ENCODE peak calls at places on chromosomes 1 and 21, in five cellular contexts. One of them, this sample, is unnamed.

GRCh38 chr1:80384037-80384830 is 1377.7 kb upstream of the ADGRL4 start:
- DNase-seq in fibroblast of lung: peak; percentile 28
- DNase-seq in AG09309: no peak
- DNase-seq in cardiac fibroblast: peak; percentile 52
- DNase-seq in Peyer's patch: no peak
- DNase-seq in this sample: no peak

GRCh38 chr1:109425391-109425790 is 857 bp downstream of the PSMA5 start:
- DNase-seq in fibroblast of lung: peak; percentile 14
- DNase-seq in cardiac fibroblast: peak; percentile 31
- DNase-seq in Peyer's patch: no peak
- DNase-seq in AG09309: no peak
- DNase-seq in this sample: no peak

GRCh38 chr1:58836396-58836795 is 52.5 kb upstream of the JUN start:
- DNase-seq in cardiac fibroblast: no peak
- DNase-seq in Peyer's patch: no peak
- DNase-seq in fibroblast of lung: no peak
- DNase-seq in AG09309: no peak
- DNase-seq in this sample: no peak

GRCh38 chr1:230067441-230067870 is 418 bp downstream of the GALNT2 start:
- DNase-seq in AG09309: no peak
- DNase-seq in Peyer's patch: peak; percentile 65
- DNase-seq in cardiac fibroblast: peak; percentile 59
- DNase-seq in fibroblast of lung: peak; percentile 49
- DNase-seq in this sample: no peak

GRCh38 chr1:26296340-26297056 is 9.9 kb downstream of the UBXN11 start:
- DNase-seq in Peyer's patch: no peak
- DNase-seq in fibroblast of lung: no peak
- DNase-seq in cardiac fibroblast: no peak
- DNase-seq in AG09309: no peak
- DNase-seq in this sample: no peak

GRCh38 chr21:16460936-16461335 is 731.2 kb downstream of the USP25 start:
- DNase-seq in AG09309: no peak
- DNase-seq in Peyer's patch: no peak
- DNase-seq in fibroblast of lung: no peak
- DNase-seq in cardiac fibroblast: no peak
- DNase-seq in this sample: no peak

GRCh38 chr21:34336756-34337391 is 26.9 kb upstream of the KCNE2 start:
- DNase-seq in cardiac fibroblast: peak; percentile 72
- DNase-seq in Peyer's patch: no peak
- DNase-seq in AG09309: no peak
- DNase-seq in fibroblast of lung: peak; percentile 25
- DNase-seq in this sample: no peak

GRCh38 chr1:76576876-76577817 is 290.1 kb upstream of the ST6GALNAC5 start:
- DNase-seq in AG09309: no peak
- DNase-seq in cardiac fibroblast: no peak
- DNase-seq in fibroblast of lung: no peak
- DNase-seq in Peyer's patch: no peak
- DNase-seq in this sample: no peak

GRCh38 chr1:15394261-15394543 is 15.5 kb upstream of the EFHD2 start:
- DNase-seq in fibroblast of lung: no peak
- DNase-seq in cardiac fibroblast: no peak
- DNase-seq in Peyer's patch: no peak
- DNase-seq in AG09309: no peak
- DNase-seq in this sample: no peak

GRCh38 chr1:94654919-94655318 is 113.4 kb upstream of the F3 start:
- DNase-seq in fibroblast of lung: no peak
- DNase-seq in cardiac fibroblast: no peak
- DNase-seq in Peyer's patch: no peak
- DNase-seq in AG09309: no peak
- DNase-seq in this sample: no peak

GRCh38 chr1:31032266-31032665 is 33.3 kb downstream of the PUM1 start:
- DNase-seq in Peyer's patch: no peak
- DNase-seq in AG09309: no peak
- DNase-seq in fibroblast of lung: no peak
- DNase-seq in cardiac fibroblast: no peak
- DNase-seq in this sample: no peak

GRCh38 chr1:94772230-94772641 is 47.9 kb upstream of the SLC44A3 start:
- DNase-seq in AG09309: no peak
- DNase-seq in cardiac fibroblast: peak; percentile 81
- DNase-seq in fibroblast of lung: peak; percentile 72
- DNase-seq in Peyer's patch: no peak
- DNase-seq in this sample: no peak

GRCh38 chr1:3814065-3814464 is 17.8 kb upstream of the LRRC47 start:
- DNase-seq in fibroblast of lung: no peak
- DNase-seq in AG09309: no peak
- DNase-seq in cardiac fibroblast: no peak
- DNase-seq in Peyer's patch: no peak
- DNase-seq in this sample: no peak

GRCh38 chr1:2937805-2938204 is 83.5 kb upstream of the ACTRT2 start:
- DNase-seq in Peyer's patch: no peak
- DNase-seq in AG09309: no peak
- DNase-seq in fibroblast of lung: no peak
- DNase-seq in cardiac fibroblast: no peak
- DNase-seq in this sample: no peak

GRCh38 chr1:6365047-6365446 is 28.5 kb downstream of the ACOT7 start:
- DNase-seq in cardiac fibroblast: no peak
- DNase-seq in AG09309: no peak
- DNase-seq in fibroblast of lung: no peak
- DNase-seq in Peyer's patch: no peak
- DNase-seq in this sample: no peak

GRCh38 chr21:15986277-15986676 is 256.5 kb downstream of the USP25 start:
- DNase-seq in fibroblast of lung: peak; percentile 93
- DNase-seq in AG09309: no peak
- DNase-seq in Peyer's patch: no peak
- DNase-seq in cardiac fibroblast: no peak
- DNase-seq in this sample: no peak

GRCh38 chr1:78560811-78561210 is 59.4 kb upstream of the IFI44L start:
- DNase-seq in cardiac fibroblast: peak; percentile 41
- DNase-seq in AG09309: no peak
- DNase-seq in Peyer's patch: no peak
- DNase-seq in fibroblast of lung: no peak
- DNase-seq in this sample: no peak

GRCh38 chr1:55234016-55234415 is 18.9 kb upstream of the USP24 start:
- DNase-seq in AG09309: peak; percentile 69
- DNase-seq in fibroblast of lung: peak; percentile 9
- DNase-seq in cardiac fibroblast: peak; percentile 76
- DNase-seq in Peyer's patch: no peak
- DNase-seq in this sample: no peak

GRCh38 chr1:1318131-1318652 is 6.3 kb downstream of the INTS11 start:
- DNase-seq in Peyer's patch: peak; percentile 69
- DNase-seq in cardiac fibroblast: peak; percentile 96
- DNase-seq in fibroblast of lung: peak; percentile 94
- DNase-seq in AG09309: peak; percentile 78
- DNase-seq in this sample: peak; percentile 94

GRCh38 chr1:187685338-187685737 is 856.6 kb downstream of the PLA2G4A start:
- DNase-seq in fibroblast of lung: peak; percentile 70
- DNase-seq in Peyer's patch: no peak
- DNase-seq in cardiac fibroblast: peak; percentile 61
- DNase-seq in AG09309: no peak
- DNase-seq in this sample: no peak

GRCh38 chr1:232644209-232644608 is 14.3 kb upstream of the SIPA1L2 start:
- DNase-seq in AG09309: no peak
- DNase-seq in Peyer's patch: no peak
- DNase-seq in fibroblast of lung: no peak
- DNase-seq in cardiac fibroblast: no peak
- DNase-seq in this sample: no peak

GRCh38 chr1:217135987-217136894 is 413.0 kb upstream of the ESRRG start:
- DNase-seq in cardiac fibroblast: no peak
- DNase-seq in fibroblast of lung: no peak
- DNase-seq in AG09309: no peak
- DNase-seq in Peyer's patch: no peak
- DNase-seq in this sample: no peak

GRCh38 chr21:43766734-43767497 is 9.2 kb downstream of the CSTB start:
- DNase-seq in Peyer's patch: no peak
- DNase-seq in cardiac fibroblast: no peak
- DNase-seq in fibroblast of lung: no peak
- DNase-seq in AG09309: no peak
- DNase-seq in this sample: no peak

GRCh38 chr1:84782311-84782771 is 92.1 kb upstream of the SSX2IP start:
- DNase-seq in Peyer's patch: peak; percentile 82
- DNase-seq in AG09309: no peak
- DNase-seq in cardiac fibroblast: peak; percentile 79
- DNase-seq in fibroblast of lung: peak; percentile 56
- DNase-seq in this sample: no peak

GRCh38 chr1:8822383-8823294 is 5.2 kb upstream of the RERE start:
- DNase-seq in cardiac fibroblast: peak; percentile 89
- DNase-seq in Peyer's patch: no peak
- DNase-seq in fibroblast of lung: peak; percentile 82
- DNase-seq in AG09309: peak; percentile 93
- DNase-seq in this sample: peak; percentile 91

GRCh38 chr1:234957330-234958065 is 171.1 kb downstream of the TOMM20 start:
- DNase-seq in fibroblast of lung: peak; percentile 98
- DNase-seq in cardiac fibroblast: peak; percentile 78
- DNase-seq in AG09309: no peak
- DNase-seq in Peyer's patch: peak; percentile 71
- DNase-seq in this sample: peak; percentile 93

GRCh38 chr1:57963545-57963944 is 539.7 kb upstream of the DAB1 start:
- DNase-seq in fibroblast of lung: no peak
- DNase-seq in AG09309: no peak
- DNase-seq in cardiac fibroblast: no peak
- DNase-seq in Peyer's patch: no peak
- DNase-seq in this sample: no peak

GRCh38 chr1:3409737-3410434 is 44.6 kb upstream of the ARHGEF16 start:
- DNase-seq in fibroblast of lung: peak; percentile 57
- DNase-seq in Peyer's patch: peak; percentile 71
- DNase-seq in AG09309: peak; percentile 32
- DNase-seq in cardiac fibroblast: peak; percentile 52
- DNase-seq in this sample: no peak

GRCh38 chr21:14120091-14120734 is 90.5 kb downstream of the LIPI start:
- DNase-seq in fibroblast of lung: no peak
- DNase-seq in cardiac fibroblast: peak; percentile 37
- DNase-seq in AG09309: no peak
- DNase-seq in Peyer's patch: no peak
- DNase-seq in this sample: peak; percentile 11

GRCh38 chr1:44655609-44656008 is 18.7 kb downstream of the TMEM53 start:
- DNase-seq in fibroblast of lung: no peak
- DNase-seq in cardiac fibroblast: peak; percentile 20
- DNase-seq in AG09309: no peak
- DNase-seq in Peyer's patch: peak; percentile 19
- DNase-seq in this sample: no peak

GRCh38 chr1:154998818-154999650 is 3.6 kb upstream of the ZBTB7B start:
- DNase-seq in Peyer's patch: peak; percentile 85
- DNase-seq in fibroblast of lung: peak; percentile 59
- DNase-seq in AG09309: no peak
- DNase-seq in cardiac fibroblast: peak; percentile 79
- DNase-seq in this sample: peak; percentile 64

DNA sequence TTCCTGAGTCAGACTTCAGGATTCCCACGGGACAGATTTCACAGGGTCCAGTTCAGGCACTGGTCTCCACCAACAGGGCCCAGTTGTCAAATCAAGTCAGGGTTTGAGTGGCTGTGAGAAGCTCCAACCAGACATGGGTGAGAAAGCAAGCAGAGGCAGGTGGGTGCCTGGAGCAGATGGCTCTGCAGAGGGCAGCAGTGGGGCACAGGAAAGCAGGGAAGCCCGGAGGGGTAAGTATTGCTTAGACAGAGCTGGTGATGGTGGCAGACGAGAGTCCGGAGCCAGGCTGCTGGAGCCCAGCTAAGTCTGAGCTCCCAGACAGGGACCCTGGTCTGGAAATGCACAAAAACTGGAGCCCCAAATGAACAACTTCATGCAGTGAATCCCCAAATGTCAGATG is 40.4 kb downstream of the RIMS3 start:
- DNase-seq in cardiac fibroblast: peak; percentile 25
- DNase-seq in Peyer's patch: peak; percentile 62
- DNase-seq in fibroblast of lung: no peak
- DNase-seq in AG09309: no peak
- DNase-seq in this sample: no peak
- TF ChIP-seq CTCF in cardiac fibroblast: peak; percentile 52
- TF ChIP-seq CTCF in Peyer's patch: no peak
- TF ChIP-seq CTCF in fibroblast of lung: peak; percentile 15
- TF ChIP-seq CTCF in AG09309: peak; percentile 59
- TF ChIP-seq CTCF in this sample: peak; percentile 28

GRCh38 chr1:67019121-67019520 is 34.8 kb downstream of the SLC35D1 start:
- DNase-seq in AG09309: no peak
- DNase-seq in cardiac fibroblast: no peak
- DNase-seq in fibroblast of lung: no peak
- DNase-seq in Peyer's patch: no peak
- DNase-seq in this sample: no peak
- TF ChIP-seq CTCF in AG09309: no peak
- TF ChIP-seq CTCF in cardiac fibroblast: no peak
- TF ChIP-seq CTCF in fibroblast of lung: no peak
- TF ChIP-seq CTCF in Peyer's patch: no peak
- TF ChIP-seq CTCF in this sample: no peak

GRCh38 chr1:178300350-178300699 is 196.4 kb downstream of the CLEC20A start:
- DNase-seq in Peyer's patch: no peak
- DNase-seq in fibroblast of lung: no peak
- DNase-seq in AG09309: no peak
- DNase-seq in cardiac fibroblast: no peak
- DNase-seq in this sample: no peak

GRCh38 chr1:178291166-178291565 is 197.3 kb downstream of the RASAL2 start:
- DNase-seq in Peyer's patch: no peak
- DNase-seq in fibroblast of lung: no peak
- DNase-seq in AG09309: no peak
- DNase-seq in cardiac fibroblast: no peak
- DNase-seq in this sample: no peak

DNA sequence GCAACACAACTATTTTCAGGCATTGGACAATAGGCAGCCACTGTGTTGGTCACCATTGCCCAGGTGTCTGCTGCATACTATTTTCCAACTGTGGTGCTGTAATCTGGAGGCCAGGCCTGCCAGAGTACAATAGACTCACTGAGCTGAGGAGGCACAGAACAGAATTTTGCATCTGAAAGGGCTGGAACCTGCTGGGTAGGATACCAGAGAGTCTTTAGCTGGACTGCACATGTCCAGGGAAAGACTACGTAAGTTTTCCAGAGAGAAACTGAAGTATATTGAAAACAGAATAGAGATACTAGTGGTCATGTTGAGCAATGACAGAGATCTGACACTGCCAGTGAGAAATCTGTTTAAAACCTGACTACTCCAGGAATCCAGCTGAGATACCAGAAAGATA is 200.8 kb downstream of the RASAL2 start:
- DNase-seq in fibroblast of lung: no peak
- DNase-seq in Peyer's patch: no peak
- DNase-seq in AG09309: no peak
- DNase-seq in cardiac fibroblast: no peak
- DNase-seq in this sample: no peak
- TF ChIP-seq CTCF in fibroblast of lung: no peak
- TF ChIP-seq CTCF in Peyer's patch: no peak
- TF ChIP-seq CTCF in AG09309: peak; percentile 2
- TF ChIP-seq CTCF in cardiac fibroblast: no peak
- TF ChIP-seq CTCF in this sample: no peak

GRCh38 chr21:41686664-41687063 is 80.2 kb downstream of the RIPK4 start:
- DNase-seq in Peyer's patch: no peak
- DNase-seq in fibroblast of lung: no peak
- DNase-seq in AG09309: no peak
- DNase-seq in cardiac fibroblast: no peak
- DNase-seq in this sample: no peak
- TF ChIP-seq CTCF in Peyer's patch: no peak
- TF ChIP-seq CTCF in fibroblast of lung: no peak
- TF ChIP-seq CTCF in AG09309: no peak
- TF ChIP-seq CTCF in cardiac fibroblast: no peak
- TF ChIP-seq CTCF in this sample: no peak

DNA sequence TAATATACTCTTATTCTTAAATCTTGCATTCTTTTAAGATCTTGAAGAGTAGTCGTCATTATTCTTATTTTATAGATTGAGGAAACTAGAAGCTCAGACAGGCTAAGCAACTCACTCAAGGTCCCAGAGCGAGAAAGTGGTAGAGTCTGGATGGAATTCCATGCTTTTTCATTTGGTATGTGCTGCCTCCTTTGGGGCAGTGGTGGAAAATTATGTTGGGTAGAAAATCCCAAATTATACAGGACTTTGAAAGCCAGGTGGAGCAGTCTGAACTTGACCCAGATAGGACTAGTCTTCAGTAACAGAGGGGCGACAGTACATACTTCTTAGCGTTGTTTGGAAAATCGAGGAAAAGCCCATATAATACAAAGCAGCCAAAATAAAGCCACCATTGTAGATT is 205.6 kb downstream of the ATG4C start:
- DNase-seq in Peyer's patch: no peak
- DNase-seq in fibroblast of lung: no peak
- DNase-seq in AG09309: no peak
- DNase-seq in cardiac fibroblast: no peak
- DNase-seq in this sample: no peak
- TF ChIP-seq CTCF in Peyer's patch: no peak
- TF ChIP-seq CTCF in fibroblast of lung: no peak
- TF ChIP-seq CTCF in AG09309: no peak
- TF ChIP-seq CTCF in cardiac fibroblast: no peak
- TF ChIP-seq CTCF in this sample: no peak